ENCODE peak calls at places on chromosomes 6 and 20, in four cellular contexts. N is HCT116, Z is AG04450, A is MCF 10A. C is an unnamed sample.

GRCh38 chr6:106509420-106510089 is 119.7 kb downstream of the RTN4IP1 start:
- DNase-seq in Z (no peak), A (peak; percentile 19), N (no peak), C (no peak)

GRCh38 chr6:144106206-144106605 is 10.8 kb upstream of the SF3B5 start:
- DNase-seq in N (no peak), A (no peak), Z (no peak), C (no peak)

GRCh38 chr6:135458051-135458450 is 39.5 kb downstream of the AHI1 start:
- DNase-seq in Z (no peak), N (no peak), A (no peak), C (no peak)

GRCh38 chr20:440636-441035 is 21.7 kb downstream of the TBC1D20 start:
- DNase-seq in A (no peak), N (no peak), Z (no peak), C (no peak)

GRCh38 chr6:157101166-157101565 is 222.2 kb downstream of the TMEM242 start:
- DNase-seq in Z (no peak), A (no peak), N (no peak), C (no peak)

GRCh38 chr6:73519943-73520687 is 717 bp downstream of the EEF1A1 start:
- DNase-seq in Z (no peak), N (no peak), A (peak; percentile 76), C (no peak)

GRCh38 chr20:37344506-37345338 is 1.2 kb upstream of the SRC start:
- DNase-seq in Z (no peak), A (no peak), N (no peak), C (no peak)

GRCh38 chr6:122678841-122679240 is 68.6 kb downstream of the PKIB start:
- DNase-seq in Z (no peak), A (no peak), N (no peak), C (no peak)

GRCh38 chr20:51768759-51769517 is 748 bp upstream of the ATP9A start:
- DNase-seq in N (no peak), A (no peak), Z (no peak), C (no peak)

GRCh38 chr6:10837009-10837691 is 1.2 kb downstream of the MAK start:
- DNase-seq in A (no peak), Z (no peak), N (no peak), C (no peak)

GRCh38 chr6:41986339-41986738 is 44.7 kb upstream of the CCND3 start:
- DNase-seq in N (no peak), A (no peak), Z (no peak), C (no peak)

GRCh38 chr20:23508449-23508848 is 17.5 kb downstream of the CST8 start:
- DNase-seq in A (no peak), N (no peak), Z (no peak), C (no peak)

GRCh38 chr6:44243345-44243744 is 3.6 kb upstream of the HSP90AB1 start:
- DNase-seq in A (no peak), Z (no peak), N (no peak), C (no peak)

GRCh38 chr6:93059911-93060310 is 359.4 kb downstream of the EPHA7 start:
- DNase-seq in A (no peak), Z (no peak), N (no peak), C (no peak)

GRCh38 chr6:37624121-37624520 is 73.6 kb downstream of the MDGA1 start:
- DNase-seq in Z (no peak), A (peak; percentile 81), N (no peak), C (no peak)

GRCh38 chr20:10708342-10709185 is 34.8 kb upstream of the JAG1 start:
- DNase-seq in N (no peak), A (peak; percentile 38), Z (peak; percentile 55), C (peak; percentile 67)

GRCh38 chr6:34834789-34835518 is 43.1 kb downstream of the BLTP3A start:
- DNase-seq in A (no peak), Z (no peak), N (no peak), C (no peak)

GRCh38 chr6:39942903-39943580 is 8.8 kb upstream of the MOCS1 start:
- DNase-seq in A (no peak), Z (no peak), N (no peak), C (no peak)

GRCh38 chr6:118876201-118876600 is 17.8 kb upstream of the ASF1A start:
- DNase-seq in N (no peak), Z (no peak), A (no peak), C (no peak)

GRCh38 chr6:118876814-118877213 is 17.1 kb upstream of the ASF1A start:
- DNase-seq in Z (no peak), A (no peak), N (no peak), C (peak; percentile 40)

GRCh38 chr6:118877806-118878205 is 16.1 kb upstream of the ASF1A start:
- DNase-seq in A (no peak), Z (no peak), N (no peak), C (no peak)

GRCh38 chr6:118873239-118873638 is 20.7 kb upstream of the ASF1A start:
- DNase-seq in Z (no peak), A (no peak), N (no peak), C (no peak)

GRCh38 chr6:118875672-118876071 is 18.3 kb upstream of the ASF1A start:
- DNase-seq in Z (no peak), N (no peak), A (no peak), C (no peak)
- TF ChIP-seq CTCF in Z (no peak), N (no peak), A (no peak), C (no peak)

DNA sequence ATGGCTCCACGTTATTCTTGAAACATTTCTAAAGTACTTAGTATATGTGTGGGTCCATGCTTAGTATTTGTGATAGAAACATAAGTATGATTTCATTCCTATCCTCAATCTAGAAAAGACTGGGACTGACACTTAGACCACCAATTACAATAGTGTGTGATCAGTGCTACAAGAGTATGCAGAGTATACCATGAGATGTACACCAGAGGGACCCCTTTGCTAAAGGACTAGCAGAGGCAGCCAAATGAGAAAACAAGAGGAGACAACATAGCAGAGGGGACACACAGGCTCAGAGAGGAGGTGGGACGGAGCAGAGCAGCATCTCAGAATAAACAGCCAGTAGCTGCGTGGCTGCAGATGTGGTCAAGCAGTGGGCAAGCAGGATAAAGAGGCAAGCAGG is 21.0 kb downstream of the RMND1 start:
- DNase-seq in N (no peak), Z (no peak), A (no peak), C (no peak)
- TF ChIP-seq CTCF in N (no peak), Z (no peak), A (no peak), C (no peak)

GRCh38 chr20:62405981-62406513 is 1.0 kb downstream of the CABLES2 start:
- DNase-seq in Z (no peak), N (no peak), A (no peak), C (no peak)

GRCh38 chr20:62404761-62405107 is 2.4 kb downstream of the CABLES2 start:
- DNase-seq in N (no peak), A (no peak), Z (no peak), C (no peak)

GRCh38 chr20:62404112-62404665 is 2.9 kb downstream of the CABLES2 start:
- DNase-seq in N (no peak), Z (no peak), A (no peak), C (no peak)

GRCh38 chr20:62406635-62407176 is 379 bp downstream of the CABLES2 start:
- DNase-seq in A (no peak), Z (no peak), N (no peak), C (no peak)

DNA sequence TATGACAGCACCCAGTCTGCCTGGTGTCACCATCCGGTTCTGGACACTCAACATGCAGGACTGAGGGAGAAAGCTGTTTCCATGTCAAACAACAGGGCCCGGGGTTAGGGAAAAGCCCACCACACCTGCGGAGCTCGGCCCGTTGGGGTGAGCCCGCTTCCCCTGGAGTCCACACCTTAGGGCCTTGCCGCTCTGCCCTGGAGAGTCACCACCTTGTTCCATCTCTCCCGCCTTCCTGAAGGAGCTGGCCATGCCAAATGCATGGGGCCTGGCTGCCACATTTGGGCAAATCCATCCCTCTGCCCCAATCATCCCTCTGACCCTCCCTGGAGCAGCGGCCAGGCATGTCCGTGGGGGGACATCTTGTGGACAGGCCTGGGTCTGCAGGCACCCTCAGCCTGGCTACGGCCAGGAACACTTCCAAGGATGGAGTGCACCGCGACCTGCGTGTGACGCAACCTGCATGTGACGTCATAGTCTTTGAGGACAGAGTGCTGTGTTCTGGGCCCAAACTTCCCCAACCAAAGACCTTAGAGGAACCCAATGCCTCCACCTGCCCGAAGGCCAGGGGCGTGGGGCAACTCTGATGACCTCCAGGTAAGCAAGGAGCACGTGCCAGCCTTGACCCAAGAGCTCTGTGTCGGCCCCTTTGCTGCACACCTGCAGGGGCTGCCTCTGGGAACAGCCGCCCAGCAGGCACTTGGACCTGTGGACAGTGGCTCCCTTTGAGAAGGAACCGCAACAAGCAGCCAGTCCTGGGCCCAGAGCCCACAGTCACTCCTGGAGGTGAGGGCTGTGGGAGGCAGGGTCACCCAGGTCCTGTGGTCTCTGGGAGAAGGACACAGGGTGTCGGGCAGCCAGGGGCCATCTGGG is 1.7 kb downstream of the CABLES2 start:
- DNase-seq in A (peak; percentile 72), N (no peak), Z (no peak), C (no peak)
- TF ChIP-seq CTCF in A (peak; percentile 45), N (peak; percentile 58), Z (peak; percentile 49), C (peak; percentile 57)

DNA sequence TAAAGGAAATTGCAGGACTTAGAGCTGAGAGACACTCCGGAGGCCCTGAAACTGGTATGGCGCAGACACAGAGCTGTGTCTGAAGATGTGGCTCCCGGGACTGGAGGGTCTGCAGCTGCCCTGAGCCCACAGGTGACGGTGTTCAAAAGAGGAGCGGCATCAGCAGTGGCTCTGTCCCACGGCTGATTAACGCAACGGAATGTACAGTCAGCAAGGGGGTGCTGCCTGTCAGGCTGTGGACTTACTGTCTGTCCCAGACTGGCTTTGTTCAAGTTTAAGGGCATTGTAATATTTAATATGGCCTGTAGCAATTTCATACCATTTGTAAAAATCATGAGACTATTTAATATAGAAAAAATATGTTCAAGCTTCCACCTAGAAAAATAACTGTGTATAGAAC is 228.0 kb upstream of the TAB2 start:
- DNase-seq in A (no peak), Z (no peak), N (no peak), C (no peak)
- TF ChIP-seq CTCF in A (no peak), Z (no peak), N (no peak), C (no peak)

DNA sequence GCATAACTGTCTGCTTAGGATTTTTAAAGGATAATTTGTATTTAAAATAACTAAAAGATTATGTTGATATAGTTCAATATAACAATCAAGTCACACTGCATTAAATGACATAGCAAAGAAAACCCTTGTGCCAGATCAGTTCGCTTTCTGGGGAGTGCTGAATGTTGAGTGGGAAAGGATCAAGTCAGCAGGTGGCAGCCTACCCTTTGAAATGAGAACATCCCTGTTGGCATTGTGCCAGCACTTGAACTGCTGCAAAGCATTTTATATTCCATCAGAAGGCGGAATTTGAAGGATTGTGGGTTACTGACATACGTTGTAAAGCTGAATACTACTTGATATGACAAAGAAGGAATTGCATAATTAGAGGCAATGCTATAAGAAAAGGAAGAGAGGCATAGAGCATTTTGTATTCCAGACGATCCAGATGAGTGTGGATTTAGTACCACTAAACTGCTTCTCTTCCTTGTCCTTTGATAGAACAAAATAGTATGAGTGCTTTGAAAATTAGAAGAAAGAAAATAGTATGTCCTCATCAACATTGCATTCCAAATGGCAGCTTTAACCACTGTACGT is 26.6 kb downstream of the BCKDHB start:
- DNase-seq in A (peak; percentile 75), N (peak; percentile 47), Z (peak; percentile 16), C (no peak)
- TF ChIP-seq CTCF in A (peak; percentile 70), N (peak; percentile 54), Z (peak; percentile 64), C (peak; percentile 46)

GRCh38 chr20:53210931-53211330 is 238.8 kb downstream of the TSHZ2 start:
- DNase-seq in N (no peak), A (no peak), Z (no peak), C (no peak)

GRCh38 chr20:53205046-53205445 is 232.9 kb downstream of the TSHZ2 start:
- DNase-seq in N (no peak), Z (no peak), A (no peak), C (no peak)

GRCh38 chr20:53210041-53210440 is 237.9 kb downstream of the TSHZ2 start:
- DNase-seq in N (no peak), A (no peak), Z (no peak), C (no peak)

GRCh38 chr20:53212018-53212417 is 239.9 kb downstream of the TSHZ2 start:
- DNase-seq in N (no peak), A (no peak), Z (no peak), C (no peak)

GRCh38 chr20:53208110-53208908 is 236.2 kb downstream of the TSHZ2 start:
- DNase-seq in N (no peak), Z (no peak), A (no peak), C (no peak)
- TF ChIP-seq CTCF in N (peak; percentile 56), Z (no peak), A (no peak), C (no peak)

C was measured in AG04449.